ENCODE peak calls at places on chromosomes 2 and 18, in seven cellular contexts. F, O, D, S, X, A and B are unnamed samples.

GRCh38 chr2:239884875-239885274 is 140.3 kb downstream of the NDUFA10 start:
- DNase-seq in F (no peak), O (no peak), D (no peak), S (no peak), X (no peak), A (no peak), B (no peak)

GRCh38 chr2:238240761-238241711 is 1.2 kb upstream of the HES6 start:
- DNase-seq in F (peak), O (no peak), D (no peak), S (peak), X (no peak), A (peak), B (peak)

GRCh38 chr2:237126519-237126918 is 40.8 kb downstream of the COPS8 start:
- DNase-seq in F (no peak), O (no peak), D (no peak), S (no peak), X (no peak), A (no peak), B (no peak)

GRCh38 chr18:34153711-34154110 is 71.0 kb downstream of the NOL4 start:
- DNase-seq in F (no peak), O (no peak), D (no peak), S (peak), X (peak), A (no peak), B (peak)

GRCh38 chr2:241066893-241067341 is 35.2 kb downstream of the MTERF4 start:
- DNase-seq in F (no peak), O (no peak), D (no peak), S (no peak), X (no peak), A (no peak), B (peak)

GRCh38 chr2:200765995-200766660 is 45.6 kb upstream of the BZW1 start:
- DNase-seq in F (no peak), O (no peak), D (no peak), S (peak), X (no peak), A (no peak), B (no peak)

GRCh38 chr2:219608399-219608964 is 10.8 kb downstream of the STK11IP start:
- DNase-seq in F (no peak), O (no peak), D (no peak), S (no peak), X (no peak), A (no peak), B (no peak)

GRCh38 chr2:200253631-200254030 is 52.9 kb upstream of the SPATS2L start:
- DNase-seq in F (no peak), O (no peak), D (no peak), S (no peak), X (peak), A (no peak), B (no peak)

GRCh38 chr18:78779996-78780718 is 199.5 kb upstream of the SALL3 start:
- DNase-seq in F (no peak), O (no peak), D (no peak), S (no peak), X (no peak), A (no peak), B (no peak)

GRCh38 chr2:170535552-170535951 is 179.6 kb upstream of the SP5 start:
- DNase-seq in F (no peak), O (no peak), D (no peak), S (no peak), X (no peak), A (no peak), B (no peak)

GRCh38 chr2:133676392-133677130 is 108.3 kb upstream of the NCKAP5 start:
- DNase-seq in F (no peak), O (no peak), D (no peak), S (peak), X (peak), A (no peak), B (no peak)

GRCh38 chr18:46167971-46168370 is 63.8 kb downstream of the HAUS1 start:
- DNase-seq in F (peak), O (peak), D (no peak), S (no peak), X (no peak), A (peak), B (no peak)

GRCh38 chr2:241762933-241763369 is 13.7 kb upstream of the GAL3ST2 start:
- DNase-seq in F (no peak), O (no peak), D (no peak), S (no peak), X (no peak), A (no peak), B (peak)

GRCh38 chr2:187546762-187547333 is 7.4 kb downstream of the TFPI start:
- DNase-seq in F (no peak), O (no peak), D (no peak), S (peak), X (no peak), A (no peak), B (no peak)